ENCODE peak calls at places on chromosome 12, in ten cellular contexts. One of them, this sample, is unnamed.

GRCh38 chr12:13428538-13429265 is 232.2 kb downstream of the EMP1 start:
- DNase-seq in A673: peak; percentile 21
- DNase-seq in H1: no peak
- DNase-seq in fibroblast of lung: no peak
- DNase-seq in CD4-positive, CD25-positive, alpha-beta regulatory T cell: no peak
- DNase-seq in CD8-positive, alpha-beta T cell: no peak
- DNase-seq in heart left ventricle: no peak
- DNase-seq in mesenchymal stem cell: peak; percentile 3
- DNase-seq in neural progenitor cell: no peak
- DNase-seq in stomach: no peak
- DNase-seq in this sample: peak; percentile 18

GRCh38 chr12:26124491-26125450 is at the start of gene BHLHE41:
- DNase-seq in CD4-positive, CD25-positive, alpha-beta regulatory T cell: no peak
- DNase-seq in fibroblast of lung: peak; percentile 39
- DNase-seq in H1: no peak
- DNase-seq in stomach: peak; percentile 78
- DNase-seq in mesenchymal stem cell: peak; percentile 64
- DNase-seq in heart left ventricle: peak; percentile 85
- DNase-seq in CD8-positive, alpha-beta T cell: no peak
- DNase-seq in neural progenitor cell: peak; percentile 76
- DNase-seq in A673: peak; percentile 39
- DNase-seq in this sample: peak; percentile 82

GRCh38 chr12:46224401-46224800 is 44.4 kb downstream of the SLC38A1 start:
- DNase-seq in stomach: no peak
- DNase-seq in CD4-positive, CD25-positive, alpha-beta regulatory T cell: no peak
- DNase-seq in mesenchymal stem cell: no peak
- DNase-seq in H1: no peak
- DNase-seq in A673: no peak
- DNase-seq in heart left ventricle: peak; percentile 24
- DNase-seq in fibroblast of lung: peak; percentile 94
- DNase-seq in neural progenitor cell: no peak
- DNase-seq in CD8-positive, alpha-beta T cell: no peak
- DNase-seq in this sample: peak; percentile 71

GRCh38 chr12:123119808-123120207 is 31.1 kb downstream of the PITPNM2 start:
- DNase-seq in H1: no peak
- DNase-seq in heart left ventricle: no peak
- DNase-seq in mesenchymal stem cell: no peak
- DNase-seq in neural progenitor cell: no peak
- DNase-seq in fibroblast of lung: no peak
- DNase-seq in CD8-positive, alpha-beta T cell: peak; percentile 30
- DNase-seq in stomach: no peak
- DNase-seq in CD4-positive, CD25-positive, alpha-beta regulatory T cell: peak; percentile 34
- DNase-seq in A673: no peak
- DNase-seq in this sample: no peak

GRCh38 chr12:32548691-32549412 is 130.2 kb upstream of the DNM1L start:
- DNase-seq in neural progenitor cell: no peak
- DNase-seq in CD8-positive, alpha-beta T cell: no peak
- DNase-seq in CD4-positive, CD25-positive, alpha-beta regulatory T cell: no peak
- DNase-seq in stomach: peak; percentile 60
- DNase-seq in mesenchymal stem cell: peak; percentile 58
- DNase-seq in fibroblast of lung: peak; percentile 97
- DNase-seq in heart left ventricle: peak; percentile 52
- DNase-seq in A673: no peak
- DNase-seq in H1: no peak
- DNase-seq in this sample: peak; percentile 20

GRCh38 chr12:49980501-49981158 is 7.9 kb downstream of the AQP6 start:
- DNase-seq in CD4-positive, CD25-positive, alpha-beta regulatory T cell: no peak
- DNase-seq in stomach: no peak
- DNase-seq in CD8-positive, alpha-beta T cell: no peak
- DNase-seq in heart left ventricle: no peak
- DNase-seq in H1: no peak
- DNase-seq in mesenchymal stem cell: no peak
- DNase-seq in fibroblast of lung: no peak
- DNase-seq in A673: no peak
- DNase-seq in neural progenitor cell: peak; percentile 41
- DNase-seq in this sample: no peak

GRCh38 chr12:113136128-113136989 is 798 bp upstream of the RASAL1 start:
- DNase-seq in H1: no peak
- DNase-seq in heart left ventricle: no peak
- DNase-seq in stomach: peak; percentile 50
- DNase-seq in CD4-positive, CD25-positive, alpha-beta regulatory T cell: peak; percentile 18
- DNase-seq in CD8-positive, alpha-beta T cell: peak; percentile 34
- DNase-seq in neural progenitor cell: no peak
- DNase-seq in fibroblast of lung: no peak
- DNase-seq in A673: peak; percentile 54
- DNase-seq in mesenchymal stem cell: no peak
- DNase-seq in this sample: no peak

GRCh38 chr12:57620245-57620935 is 9.2 kb downstream of the ARHGEF25 start:
- DNase-seq in mesenchymal stem cell: no peak
- DNase-seq in heart left ventricle: no peak
- DNase-seq in CD8-positive, alpha-beta T cell: no peak
- DNase-seq in CD4-positive, CD25-positive, alpha-beta regulatory T cell: no peak
- DNase-seq in A673: no peak
- DNase-seq in fibroblast of lung: no peak
- DNase-seq in neural progenitor cell: no peak
- DNase-seq in stomach: no peak
- DNase-seq in H1: no peak
- DNase-seq in this sample: no peak

GRCh38 chr12:93570552-93571359 is 1.7 kb upstream of the SOCS2 start:
- DNase-seq in A673: peak; percentile 94
- DNase-seq in fibroblast of lung: peak; percentile 98
- DNase-seq in stomach: peak; percentile 95
- DNase-seq in CD8-positive, alpha-beta T cell: peak; percentile 80
- DNase-seq in neural progenitor cell: peak; percentile 97
- DNase-seq in mesenchymal stem cell: peak; percentile 94
- DNase-seq in CD4-positive, CD25-positive, alpha-beta regulatory T cell: peak; percentile 64
- DNase-seq in H1: no peak
- DNase-seq in heart left ventricle: peak; percentile 98
- DNase-seq in this sample: peak; percentile 97

GRCh38 chr12:16221776-16222175 is 55.7 kb downstream of the SLC15A5 start:
- DNase-seq in mesenchymal stem cell: no peak
- DNase-seq in H1: no peak
- DNase-seq in stomach: no peak
- DNase-seq in heart left ventricle: no peak
- DNase-seq in A673: no peak
- DNase-seq in fibroblast of lung: no peak
- DNase-seq in CD4-positive, CD25-positive, alpha-beta regulatory T cell: no peak
- DNase-seq in neural progenitor cell: no peak
- DNase-seq in CD8-positive, alpha-beta T cell: no peak
- DNase-seq in this sample: no peak

GRCh38 chr12:132279184-132279889 is 50.1 kb downstream of the GALNT9 start:
- DNase-seq in neural progenitor cell: no peak
- DNase-seq in heart left ventricle: peak; percentile 44
- DNase-seq in mesenchymal stem cell: no peak
- DNase-seq in stomach: peak; percentile 49
- DNase-seq in H1: no peak
- DNase-seq in CD4-positive, CD25-positive, alpha-beta regulatory T cell: no peak
- DNase-seq in A673: peak; percentile 28
- DNase-seq in fibroblast of lung: peak; percentile 31
- DNase-seq in CD8-positive, alpha-beta T cell: no peak
- DNase-seq in this sample: no peak

GRCh38 chr12:7951671-7952070 is 15.7 kb upstream of the SLC2A3 start:
- DNase-seq in stomach: no peak
- DNase-seq in H1: no peak
- DNase-seq in CD4-positive, CD25-positive, alpha-beta regulatory T cell: no peak
- DNase-seq in CD8-positive, alpha-beta T cell: no peak
- DNase-seq in mesenchymal stem cell: no peak
- DNase-seq in heart left ventricle: no peak
- DNase-seq in fibroblast of lung: no peak
- DNase-seq in A673: no peak
- DNase-seq in neural progenitor cell: no peak
- DNase-seq in this sample: no peak

GRCh38 chr12:132806857-132807256 is 21.8 kb downstream of the GOLGA3 start:
- DNase-seq in CD8-positive, alpha-beta T cell: no peak
- DNase-seq in stomach: no peak
- DNase-seq in heart left ventricle: no peak
- DNase-seq in neural progenitor cell: no peak
- DNase-seq in fibroblast of lung: no peak
- DNase-seq in CD4-positive, CD25-positive, alpha-beta regulatory T cell: no peak
- DNase-seq in A673: no peak
- DNase-seq in H1: no peak
- DNase-seq in mesenchymal stem cell: no peak
- DNase-seq in this sample: no peak

GRCh38 chr12:113474635-113475436 is 3.2 kb upstream of the LHX5 start:
- DNase-seq in H1: no peak
- DNase-seq in heart left ventricle: no peak
- DNase-seq in CD8-positive, alpha-beta T cell: no peak
- DNase-seq in neural progenitor cell: peak; percentile 50
- DNase-seq in stomach: no peak
- DNase-seq in mesenchymal stem cell: no peak
- DNase-seq in A673: no peak
- DNase-seq in fibroblast of lung: no peak
- DNase-seq in CD4-positive, CD25-positive, alpha-beta regulatory T cell: no peak
- DNase-seq in this sample: no peak

GRCh38 chr12:62434504-62435336 is 31.9 kb upstream of the MON2 start:
- DNase-seq in fibroblast of lung: no peak
- DNase-seq in heart left ventricle: no peak
- DNase-seq in stomach: peak; percentile 29
- DNase-seq in H1: no peak
- DNase-seq in mesenchymal stem cell: no peak
- DNase-seq in CD8-positive, alpha-beta T cell: peak; percentile 11
- DNase-seq in CD4-positive, CD25-positive, alpha-beta regulatory T cell: no peak
- DNase-seq in neural progenitor cell: no peak
- DNase-seq in A673: no peak
- DNase-seq in this sample: no peak

GRCh38 chr12:54056110-54056509 is 2.5 kb downstream of the HOXC4 start:
- DNase-seq in fibroblast of lung: no peak
- DNase-seq in stomach: no peak
- DNase-seq in neural progenitor cell: no peak
- DNase-seq in H1: no peak
- DNase-seq in mesenchymal stem cell: no peak
- DNase-seq in CD4-positive, CD25-positive, alpha-beta regulatory T cell: no peak
- DNase-seq in heart left ventricle: no peak
- DNase-seq in CD8-positive, alpha-beta T cell: no peak
- DNase-seq in A673: no peak
- DNase-seq in this sample: no peak
- H3K27me3 ChIP-seq in fibroblast of lung: no peaks in the 10 kb centered on the region
- H3K27me3 ChIP-seq in stomach: no peaks in the 10 kb centered on the region
- H3K27me3 ChIP-seq in neural progenitor cell: peaks cover 100% of the 10 kb centered on the region
- H3K27me3 ChIP-seq in H1: peaks cover 99% of the 10 kb centered on the region
- H3K27me3 ChIP-seq in mesenchymal stem cell: no peaks in the 10 kb centered on the region
- H3K27me3 ChIP-seq in CD4-positive, CD25-positive, alpha-beta regulatory T cell: peaks cover 45% of the 10 kb centered on the region
- H3K27me3 ChIP-seq in heart left ventricle: peaks cover 86% of the 10 kb centered on the region
- H3K27me3 ChIP-seq in CD8-positive, alpha-beta T cell: peaks cover 27% of the 10 kb centered on the region
- H3K27me3 ChIP-seq in A673: no peaks in the 10 kb centered on the region
- H3K27me3 ChIP-seq in this sample: no peaks in the 10 kb centered on the region

GRCh38 chr12:85385406-85385805 is 105.4 kb downstream of the ALX1 start:
- DNase-seq in mesenchymal stem cell: no peak
- DNase-seq in A673: no peak
- DNase-seq in stomach: no peak
- DNase-seq in fibroblast of lung: no peak
- DNase-seq in heart left ventricle: no peak
- DNase-seq in neural progenitor cell: no peak
- DNase-seq in CD8-positive, alpha-beta T cell: no peak
- DNase-seq in CD4-positive, CD25-positive, alpha-beta regulatory T cell: no peak
- DNase-seq in H1: no peak
- DNase-seq in this sample: no peak
- H3K27me3 ChIP-seq in mesenchymal stem cell: no peaks in the 10 kb centered on the region
- H3K27me3 ChIP-seq in A673: no peaks in the 10 kb centered on the region
- H3K27me3 ChIP-seq in stomach: no peaks in the 10 kb centered on the region
- H3K27me3 ChIP-seq in fibroblast of lung: no peaks in the 10 kb centered on the region
- H3K27me3 ChIP-seq in heart left ventricle: no peaks in the 10 kb centered on the region
- H3K27me3 ChIP-seq in neural progenitor cell: no peaks in the 10 kb centered on the region
- H3K27me3 ChIP-seq in CD8-positive, alpha-beta T cell: no peaks in the 10 kb centered on the region
- H3K27me3 ChIP-seq in CD4-positive, CD25-positive, alpha-beta regulatory T cell: no peaks in the 10 kb centered on the region
- H3K27me3 ChIP-seq in H1: no peaks in the 10 kb centered on the region
- H3K27me3 ChIP-seq in this sample: no peaks in the 10 kb centered on the region

GRCh38 chr12:109738878-109739665 is 25.4 kb downstream of the FAM222A start:
- DNase-seq in H1: no peak
- DNase-seq in A673: no peak
- DNase-seq in stomach: peak; percentile 17
- DNase-seq in fibroblast of lung: no peak
- DNase-seq in heart left ventricle: peak; percentile 1
- DNase-seq in CD4-positive, CD25-positive, alpha-beta regulatory T cell: no peak
- DNase-seq in neural progenitor cell: no peak
- DNase-seq in mesenchymal stem cell: no peak
- DNase-seq in CD8-positive, alpha-beta T cell: no peak
- DNase-seq in this sample: no peak

GRCh38 chr12:109738209-109738608 is 24.6 kb downstream of the FAM222A start:
- DNase-seq in CD4-positive, CD25-positive, alpha-beta regulatory T cell: no peak
- DNase-seq in fibroblast of lung: no peak
- DNase-seq in mesenchymal stem cell: no peak
- DNase-seq in H1: no peak
- DNase-seq in CD8-positive, alpha-beta T cell: no peak
- DNase-seq in neural progenitor cell: no peak
- DNase-seq in stomach: peak; percentile 25
- DNase-seq in A673: no peak
- DNase-seq in heart left ventricle: peak; percentile 2
- DNase-seq in this sample: peak; percentile 5

GRCh38 chr12:109736552-109737108 is 23.0 kb downstream of the FAM222A start:
- DNase-seq in fibroblast of lung: peak; percentile 42
- DNase-seq in A673: peak; percentile 77
- DNase-seq in CD8-positive, alpha-beta T cell: no peak
- DNase-seq in heart left ventricle: peak; percentile 18
- DNase-seq in stomach: peak; percentile 25
- DNase-seq in H1: no peak
- DNase-seq in CD4-positive, CD25-positive, alpha-beta regulatory T cell: no peak
- DNase-seq in neural progenitor cell: peak; percentile 96
- DNase-seq in mesenchymal stem cell: peak; percentile 80
- DNase-seq in this sample: peak; percentile 5

GRCh38 chr12:109737111-109737510 is 23.5 kb downstream of the FAM222A start:
- DNase-seq in stomach: peak; percentile 23
- DNase-seq in mesenchymal stem cell: no peak
- DNase-seq in CD4-positive, CD25-positive, alpha-beta regulatory T cell: no peak
- DNase-seq in fibroblast of lung: no peak
- DNase-seq in heart left ventricle: no peak
- DNase-seq in neural progenitor cell: no peak
- DNase-seq in CD8-positive, alpha-beta T cell: no peak
- DNase-seq in A673: no peak
- DNase-seq in H1: no peak
- DNase-seq in this sample: no peak

DNA sequence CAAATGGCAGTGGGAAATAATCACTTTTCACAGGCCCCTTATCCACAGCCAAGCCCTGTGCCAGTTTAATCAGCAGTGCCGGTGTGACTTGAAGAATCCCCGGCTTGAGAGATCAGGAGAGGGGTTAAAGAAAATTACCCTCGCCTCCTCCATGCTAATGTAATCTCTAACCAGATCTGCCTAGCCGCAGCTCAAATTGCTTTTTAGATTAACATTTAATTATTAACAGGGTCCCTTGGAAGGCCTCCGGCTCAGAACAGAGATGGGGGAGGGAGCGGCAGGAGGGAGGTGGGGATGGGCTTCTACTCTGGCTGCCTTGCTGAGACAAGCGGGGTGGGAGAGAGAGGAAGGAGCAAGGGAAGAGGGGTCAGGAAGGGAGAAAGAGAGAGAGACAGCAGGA is 24.0 kb downstream of the FAM222A start:
- DNase-seq in CD8-positive, alpha-beta T cell: no peak
- DNase-seq in A673: no peak
- DNase-seq in H1: no peak
- DNase-seq in fibroblast of lung: no peak
- DNase-seq in CD4-positive, CD25-positive, alpha-beta regulatory T cell: no peak
- DNase-seq in mesenchymal stem cell: no peak
- DNase-seq in stomach: peak; percentile 25
- DNase-seq in heart left ventricle: no peak
- DNase-seq in neural progenitor cell: no peak
- DNase-seq in this sample: no peak
- H3K27me3 ChIP-seq in CD8-positive, alpha-beta T cell: no peaks in the 10 kb centered on the region
- H3K27me3 ChIP-seq in A673: no peaks in the 10 kb centered on the region
- H3K27me3 ChIP-seq in H1: peaks cover 11% of the 10 kb centered on the region
- H3K27me3 ChIP-seq in fibroblast of lung: peaks cover 10% of the 10 kb centered on the region
- H3K27me3 ChIP-seq in CD4-positive, CD25-positive, alpha-beta regulatory T cell: no peaks in the 10 kb centered on the region
- H3K27me3 ChIP-seq in mesenchymal stem cell: peaks cover 72% of the 10 kb centered on the region
- H3K27me3 ChIP-seq in stomach: no peaks in the 10 kb centered on the region
- H3K27me3 ChIP-seq in heart left ventricle: no peaks in the 10 kb centered on the region
- H3K27me3 ChIP-seq in neural progenitor cell: peaks cover 18% of the 10 kb centered on the region
- H3K27me3 ChIP-seq in this sample: no peaks in the 10 kb centered on the region

GRCh38 chr12:127260959-127261358 is 1006.0 kb upstream of the TMEM132C start:
- DNase-seq in heart left ventricle: no peak
- DNase-seq in stomach: no peak
- DNase-seq in A673: no peak
- DNase-seq in neural progenitor cell: no peak
- DNase-seq in CD8-positive, alpha-beta T cell: no peak
- DNase-seq in fibroblast of lung: no peak
- DNase-seq in CD4-positive, CD25-positive, alpha-beta regulatory T cell: no peak
- DNase-seq in mesenchymal stem cell: no peak
- DNase-seq in H1: no peak
- DNase-seq in this sample: no peak
- H3K27me3 ChIP-seq in heart left ventricle: no peaks in the 10 kb centered on the region
- H3K27me3 ChIP-seq in stomach: no peaks in the 10 kb centered on the region
- H3K27me3 ChIP-seq in A673: no peaks in the 10 kb centered on the region
- H3K27me3 ChIP-seq in neural progenitor cell: no peaks in the 10 kb centered on the region
- H3K27me3 ChIP-seq in CD8-positive, alpha-beta T cell: no peaks in the 10 kb centered on the region
- H3K27me3 ChIP-seq in fibroblast of lung: no peaks in the 10 kb centered on the region
- H3K27me3 ChIP-seq in CD4-positive, CD25-positive, alpha-beta regulatory T cell: no peaks in the 10 kb centered on the region
- H3K27me3 ChIP-seq in mesenchymal stem cell: no peaks in the 10 kb centered on the region
- H3K27me3 ChIP-seq in H1: no peaks in the 10 kb centered on the region
- H3K27me3 ChIP-seq in this sample: no peaks in the 10 kb centered on the region

This sample was measured in uterus.